ENCODE peak calls at places on chromosome 5, in five cellular contexts. A is LoVo, K is H9, T is GM12865, D is ovary. E is an unnamed sample.

GRCh38 chr5:62536783-62537182 is 41.8 kb upstream of the LRRC70 start:
- DNase-seq in A (no peak), K (no peak), T (no peak), D (no peak), E (no peak)

GRCh38 chr5:157390179-157390923 is 69.7 kb upstream of the NIPAL4 start:
- DNase-seq in K (no peak), A (peak), D (no peak), T (no peak), E (peak)

GRCh38 chr5:168974081-168974480 is 326.9 kb downstream of the SLIT3 start:
- DNase-seq in D (no peak), T (no peak), K (no peak), A (no peak), E (no peak)

GRCh38 chr5:154172785-154173184 is 17.7 kb upstream of the GALNT10 start:
- DNase-seq in T (no peak), D (no peak), A (no peak), K (no peak), E (no peak)

GRCh38 chr5:82396871-82397514 is 118.8 kb upstream of the RPS23 start:
- DNase-seq in D (peak), K (no peak), T (no peak), A (peak), E (peak)

GRCh38 chr5:159441441-159441840 is 111.2 kb upstream of the IL12B start:
- DNase-seq in T (peak), D (no peak), K (peak), A (no peak), E (peak)

GRCh38 chr5:32538031-32538547 is 47.3 kb upstream of the SUB1 start:
- DNase-seq in D (peak), T (peak), K (no peak), A (no peak), E (no peak)

GRCh38 chr5:17316973-17317459 is 99.6 kb downstream of the BASP1 start:
- DNase-seq in A (no peak), T (peak), K (no peak), D (no peak), E (no peak)

GRCh38 chr5:169595172-169595820 is 11.7 kb downstream of the SPDL1 start:
- DNase-seq in T (no peak), D (no peak), A (no peak), K (no peak), E (no peak)

GRCh38 chr5:10702040-10702629 is 58.9 kb downstream of the DAP start:
- DNase-seq in K (no peak), T (no peak), D (peak), A (peak), E (peak)

GRCh38 chr5:134022333-134022732 is 17.6 kb upstream of the VDAC1 start:
- DNase-seq in T (no peak), K (no peak), D (no peak), A (no peak), E (no peak)

GRCh38 chr5:39015743-39016586 is 58.2 kb downstream of the RICTOR start:
- DNase-seq in K (no peak), D (no peak), T (no peak), A (peak), E (no peak)

GRCh38 chr5:15513379-15513778 is 13.4 kb downstream of the FBXL7 start:
- DNase-seq in D (no peak), T (no peak), A (no peak), K (no peak), E (no peak)

GRCh38 chr5:154878642-154879335 is 20.4 kb downstream of the CNOT8 start:
- DNase-seq in T (no peak), K (no peak), D (no peak), A (no peak), E (no peak)

GRCh38 chr5:13477118-13477737 is 467.3 kb downstream of the DNAH5 start:
- DNase-seq in D (no peak), K (no peak), A (no peak), T (no peak), E (no peak)

GRCh38 chr5:84113246-84114118 is 271.2 kb downstream of the EDIL3 start:
- DNase-seq in A (no peak), T (no peak), K (peak), D (no peak), E (peak)

GRCh38 chr5:39299962-39300361 is 64.3 kb downstream of the C9 start:
- DNase-seq in K (no peak), T (no peak), D (no peak), A (no peak), E (no peak)

GRCh38 chr5:133838286-133838685 is 130.1 kb downstream of the C5orf15 start:
- DNase-seq in K (no peak), D (no peak), A (no peak), T (no peak), E (no peak)

GRCh38 chr5:130605200-130605599 is 559.9 kb downstream of the HINT1 start:
- DNase-seq in T (no peak), D (no peak), K (no peak), A (no peak), E (peak)

GRCh38 chr5:115330868-115331267 is 34.4 kb upstream of the CCDC112 start:
- DNase-seq in A (no peak), D (no peak), K (no peak), T (no peak), E (no peak)

GRCh38 chr5:92552206-92553160 is 1028.5 kb downstream of the NR2F1-AS1 start:
- DNase-seq in T (no peak), K (no peak), A (peak), D (no peak), E (peak)

GRCh38 chr5:37769840-37770239 is 70.0 kb downstream of the GDNF start:
- DNase-seq in T (no peak), D (no peak), A (no peak), K (no peak), E (no peak)

GRCh38 chr5:173835662-173836061 is 52.5 kb upstream of the CPEB4 start:
- DNase-seq in A (no peak), T (no peak), D (no peak), K (no peak), E (no peak)

GRCh38 chr5:38994329-38994927 is 79.8 kb downstream of the RICTOR start:
- DNase-seq in T (no peak), K (no peak), D (no peak), A (peak), E (peak)

GRCh38 chr5:175772747-175773533 is 98.4 kb upstream of the CPLX2 start:
- DNase-seq in A (peak), D (no peak), T (no peak), K (peak), E (no peak)

GRCh38 chr5:78360674-78361225 is 333 bp downstream of the SCAMP1 start:
- DNase-seq in K (peak), T (peak), D (peak), A (peak), E (peak)

GRCh38 chr5:484556-484955 is 39.7 kb downstream of the SLC9A3 start:
- DNase-seq in K (no peak), D (no peak), T (no peak), A (no peak), E (no peak)

GRCh38 chr5:71821029-71821428 is 102.0 kb downstream of the CARTPT start:
- DNase-seq in D (no peak), T (no peak), A (no peak), K (no peak), E (no peak)

GRCh38 chr5:134100283-134101011 is 14.0 kb upstream of the TCF7 start:
- DNase-seq in D (no peak), A (no peak), K (peak), T (peak), E (peak)

GRCh38 chr5:137498736-137499505 is at the start of gene SPOCK1:
- DNase-seq in A (peak), T (peak), D (peak), K (peak), E (peak)